ENCODE peak calls at places on chromosomes 2 and 18, in four cellular contexts. H is K562, F is GM12878, O is HepG2. Q is an unnamed sample.

GRCh38 chr2:50066858-50067257 is 912.5 kb upstream of the FSHR start:
- DNase-seq in H (no peak), F (no peak), O (no peak), Q (no peak)

GRCh38 chr2:235551965-235552364 is 58.1 kb downstream of the AGAP1 start:
- DNase-seq in H (peak; percentile 32), F (no peak), O (peak; percentile 81), Q (peak; percentile 76)

GRCh38 chr2:138846216-138846821 is 66.1 kb upstream of the NXPH2 start:
- DNase-seq in H (peak; percentile 31), F (no peak), O (peak; percentile 34), Q (peak; percentile 47)

GRCh38 chr2:12107849-12108420 is 361.5 kb downstream of the LPIN1 start:
- DNase-seq in H (no peak), F (no peak), O (no peak), Q (no peak)

GRCh38 chr2:26469092-26469710 is 8.7 kb downstream of the OTOF start:
- DNase-seq in H (peak; percentile 87), F (peak; percentile 25), O (peak; percentile 73), Q (peak; percentile 83)

GRCh38 chr2:85053802-85054201 is 79.4 kb upstream of the TCF7L1 start:
- DNase-seq in H (peak; percentile 70), F (no peak), O (peak; percentile 22), Q (no peak)

GRCh38 chr2:137706786-137707613 is 257.3 kb upstream of the HNMT start:
- DNase-seq in H (no peak), F (no peak), O (no peak), Q (no peak)

GRCh38 chr2:97699765-97700444 is 13.5 kb upstream of the ZAP70 start:
- DNase-seq in H (peak; percentile 79), F (no peak), O (peak; percentile 68), Q (peak; percentile 69)

GRCh38 chr2:133836691-133837090 is 268.4 kb upstream of the NCKAP5 start:
- DNase-seq in H (no peak), F (no peak), O (no peak), Q (no peak)

GRCh38 chr2:59904145-59904544 is 649.3 kb downstream of the BCL11A start:
- DNase-seq in H (no peak), F (no peak), O (no peak), Q (no peak)

GRCh38 chr2:200758341-200758740 is 53.4 kb upstream of the BZW1 start:
- DNase-seq in H (no peak), F (no peak), O (peak; percentile 80), Q (no peak)

GRCh38 chr2:16218651-16219050 is 278.3 kb downstream of the MYCN start:
- DNase-seq in H (peak; percentile 31), F (no peak), O (peak; percentile 33), Q (peak; percentile 72)

GRCh38 chr2:136920652-136921333 is 155.4 kb downstream of the THSD7B start:
- DNase-seq in H (no peak), F (no peak), O (peak; percentile 7), Q (peak; percentile 76)

GRCh38 chr2:17940105-17940630 is 61.7 kb downstream of the KCNS3 start:
- DNase-seq in H (no peak), F (no peak), O (no peak), Q (no peak)

GRCh38 chr2:122660786-122661634 is 905.6 kb downstream of the TSN start:
- DNase-seq in H (no peak), F (no peak), O (no peak), Q (no peak)

GRCh38 chr2:20421988-20422678 is 24.7 kb upstream of the RHOB start:
- DNase-seq in H (no peak), F (no peak), O (no peak), Q (no peak)

GRCh38 chr2:119015849-119016248 is 73.9 kb downstream of the MARCO start:
- DNase-seq in H (no peak), F (no peak), O (no peak), Q (no peak)

GRCh38 chr18:47204908-47205522 is 28.9 kb upstream of the IER3IP1 start:
- DNase-seq in H (peak; percentile 56), F (no peak), O (peak; percentile 40), Q (peak; percentile 33)

GRCh38 chr2:22375094-22375493 is 1009.9 kb upstream of the KLHL29 start:
- DNase-seq in H (no peak), F (no peak), O (no peak), Q (no peak)

GRCh38 chr2:200585730-200586643 is at the start of gene AOX1:
- DNase-seq in H (no peak), F (no peak), O (peak; percentile 70), Q (peak; percentile 49)

GRCh38 chr18:31942301-31942998 is 478 bp downstream of the TRAPPC8 start:
- DNase-seq in H (peak; percentile 76), F (no peak), O (no peak), Q (peak; percentile 58)

GRCh38 chr2:208356846-208357574 is 49.6 kb upstream of the PTH2R start:
- DNase-seq in H (no peak), F (no peak), O (no peak), Q (no peak)

GRCh38 chr18:37582306-37582705 is 16.7 kb upstream of the CELF4 start:
- DNase-seq in H (no peak), F (no peak), O (no peak), Q (no peak)

GRCh38 chr2:195543902-195544894 is 112.8 kb upstream of the SLC39A10 start:
- DNase-seq in H (no peak), F (no peak), O (peak; percentile 44), Q (no peak)

GRCh38 chr2:173550143-173550542 is 195.5 kb downstream of the CDCA7 start:
- DNase-seq in H (no peak), F (no peak), O (no peak), Q (no peak)

GRCh38 chr2:96191937-96192670 is 16.5 kb downstream of the STARD7 start:
- DNase-seq in H (no peak), F (no peak), O (no peak), Q (no peak)

GRCh38 chr2:51559026-51559425 is 527.1 kb upstream of the NRXN1 start:
- DNase-seq in H (no peak), F (no peak), O (no peak), Q (no peak)

GRCh38 chr2:129006901-129007300 is 688.2 kb upstream of the HS6ST1 start:
- DNase-seq in H (no peak), F (no peak), O (no peak), Q (no peak)

GRCh38 chr2:217125004-217125403 is 265.1 kb upstream of the TNP1 start:
- DNase-seq in H (no peak), F (no peak), O (no peak), Q (no peak)

GRCh38 chr2:27831279-27832050 is 58.7 kb downstream of the RBKS start:
- DNase-seq in H (no peak), F (no peak), O (no peak), Q (no peak)

GRCh38 chr2:211649331-211649730 is 889.3 kb downstream of the ERBB4 start:
- DNase-seq in H (no peak), F (no peak), O (no peak), Q (no peak)

GRCh38 chr2:119856469-119856901 is 96.8 kb downstream of the PTPN4 start:
- DNase-seq in H (peak; percentile 60), F (no peak), O (no peak), Q (no peak)

GRCh38 chr2:233098615-233099014 is 38.5 kb downstream of the INPP5D start:
- DNase-seq in H (peak; percentile 28), F (no peak), O (peak; percentile 31), Q (peak; percentile 60)

DNA sequence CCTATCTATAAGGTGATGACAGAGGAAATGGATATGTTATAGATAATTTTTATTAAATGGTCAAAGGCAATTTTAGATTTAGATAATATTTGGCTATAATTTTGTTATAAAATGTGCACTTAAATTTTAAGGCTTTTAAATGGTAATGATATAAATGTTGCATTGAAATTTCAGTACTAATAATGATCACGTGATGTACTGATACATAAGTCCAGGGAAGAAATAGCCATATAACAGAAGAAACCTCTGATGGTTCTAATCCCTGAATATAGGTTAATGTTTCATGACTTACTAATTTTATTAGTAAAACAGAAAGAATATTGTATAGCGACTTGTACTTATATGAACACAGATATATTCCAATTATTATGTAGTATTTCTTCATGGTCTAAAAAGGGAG is 211.9 kb downstream of the SOCS6 start:
- DNase-seq in H (no peak), F (no peak), O (no peak), Q (no peak)
- TF ChIP-seq SMC3 in H (no peak), F (no peak), O (no peak), Q (no peak)

GRCh38 chr2:207256476-207257207 is 90.9 kb upstream of the KLF7 start:
- DNase-seq in H (no peak), F (no peak), O (no peak), Q (peak; percentile 49)

GRCh38 chr2:207256026-207256425 is 90.3 kb upstream of the KLF7 start:
- DNase-seq in H (no peak), F (no peak), O (no peak), Q (no peak)

GRCh38 chr2:207258191-207258991 is 92.6 kb upstream of the KLF7 start:
- DNase-seq in H (no peak), F (no peak), O (no peak), Q (no peak)

GRCh38 chr2:207255565-207255964 is 89.8 kb upstream of the KLF7 start:
- DNase-seq in H (peak; percentile 50), F (no peak), O (no peak), Q (no peak)

DNA sequence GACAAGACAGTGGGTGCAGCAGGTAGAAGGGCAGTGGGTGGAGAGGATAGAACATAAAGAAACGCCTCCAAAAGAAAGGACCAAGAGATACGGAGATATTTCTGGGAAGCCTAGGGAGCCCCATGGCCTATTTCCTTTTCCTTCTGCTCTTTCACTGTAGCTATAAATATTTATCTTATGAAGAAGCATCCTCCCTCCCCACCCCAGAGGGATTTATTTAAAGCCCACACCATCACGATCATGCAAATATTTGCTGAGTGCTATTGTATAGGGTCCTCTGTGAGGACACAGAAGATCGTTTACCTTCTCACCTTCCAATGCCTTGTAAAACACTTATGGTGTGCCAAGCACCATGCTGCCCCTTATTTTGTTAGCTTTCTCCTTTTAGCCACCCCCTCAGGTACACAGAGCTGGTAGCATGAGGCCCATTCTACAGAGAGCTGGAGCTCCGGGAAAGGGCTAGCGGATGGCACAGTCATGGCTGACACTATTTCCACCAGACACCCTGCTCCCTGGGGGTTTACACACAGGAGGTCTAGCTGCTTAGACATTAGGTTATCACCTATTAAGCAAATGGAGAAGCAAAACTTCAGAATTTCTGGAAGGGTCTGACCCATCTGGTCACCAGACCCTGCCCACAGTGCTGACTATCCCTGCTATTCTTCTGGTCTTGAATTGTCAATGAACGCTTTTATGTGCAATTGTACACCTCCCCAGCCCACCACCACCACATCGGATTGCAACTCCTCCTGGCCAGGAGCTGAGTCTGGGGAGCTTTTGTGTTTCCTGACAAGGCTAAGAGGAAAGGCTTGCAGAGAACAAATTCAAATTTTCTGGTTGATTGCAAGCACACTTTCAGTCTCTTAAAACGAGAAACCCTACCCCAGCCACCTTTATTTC is 91.8 kb upstream of the KLF7 start:
- DNase-seq in H (no peak), F (no peak), O (no peak), Q (no peak)
- TF ChIP-seq RFX5 in H (no peak), F (no peak), O (no peak), Q (no peak)

GRCh38 chr2:179424571-179424970 is 159.9 kb upstream of the SESTD1 start:
- DNase-seq in H (no peak), F (no peak), O (no peak), Q (no peak)

GRCh38 chr2:179427065-179427464 is 162.4 kb upstream of the SESTD1 start:
- DNase-seq in H (no peak), F (no peak), O (no peak), Q (no peak)

GRCh38 chr2:179429597-179429996 is 165.0 kb upstream of the SESTD1 start:
- DNase-seq in H (no peak), F (no peak), O (no peak), Q (no peak)

GRCh38 chr2:179428659-179429058 is 164.0 kb upstream of the SESTD1 start:
- DNase-seq in H (no peak), F (no peak), O (no peak), Q (no peak)

GRCh38 chr2:179429060-179429471 is 164.4 kb upstream of the SESTD1 start:
- DNase-seq in H (no peak), F (no peak), O (no peak), Q (peak; percentile 25)
- TF ChIP-seq YY1 in H (no peak), F (no peak), O (no peak), Q (no peak)

GRCh38 chr2:198080872-198081271 is 276.5 kb downstream of the PLCL1 start:
- DNase-seq in H (no peak), F (no peak), O (no peak), Q (no peak)
- TF ChIP-seq SMC3 in H (no peak), F (no peak), O (no peak), Q (no peak)